ENCODE peak calls at places on chromosomes 16 and 17, in eight cellular contexts. Q is foreskin fibroblast, N is ascending aorta, I is OCI-LY7, P is fibroblast of the aortic adventitia, W is IMR-90, V is cardiac fibroblast, Y is stomach. C is an unnamed sample.

GRCh38 chr17:50056961-50057330 is 1.0 kb downstream of the ITGA3 start:
- DNase-seq in Q (peak; percentile 76), N (no peak), I (no peak), P (no peak), W (peak; percentile 64), V (peak; percentile 53), Y (peak; percentile 40), C (peak; percentile 55)

GRCh38 chr17:13562271-13562800 is 39.4 kb downstream of the HS3ST3A1 start:
- DNase-seq in Q (peak; percentile 95), N (no peak), I (no peak), P (no peak), W (peak; percentile 97), V (no peak), Y (no peak), C (peak; percentile 96)

GRCh38 chr16:53478965-53479364 is 24.0 kb downstream of the AKTIP start:
- DNase-seq in Q (no peak), N (no peak), I (no peak), P (no peak), W (no peak), V (no peak), Y (no peak), C (no peak)

GRCh38 chr16:77647726-77648125 is 74.6 kb upstream of the NUDT7 start:
- DNase-seq in Q (no peak), N (no peak), I (no peak), P (peak; percentile 43), W (no peak), V (no peak), Y (no peak), C (peak; percentile 28)

GRCh38 chr17:46796524-46796923 is 22.0 kb downstream of the WNT3 start:
- DNase-seq in Q (no peak), N (no peak), I (no peak), P (no peak), W (no peak), V (no peak), Y (no peak), C (no peak)

GRCh38 chr17:3927628-3928010 is 11.4 kb upstream of the P2RX1 start:
- DNase-seq in Q (no peak), N (no peak), I (no peak), P (no peak), W (no peak), V (no peak), Y (no peak), C (no peak)

GRCh38 chr17:6233339-6233738 is 163.2 kb downstream of the WSCD1 start:
- DNase-seq in Q (no peak), N (no peak), I (no peak), P (no peak), W (no peak), V (no peak), Y (no peak), C (no peak)

GRCh38 chr16:56311208-56312027 is 113.9 kb downstream of the AMFR start:
- DNase-seq in Q (no peak), N (no peak), I (peak; percentile 7), P (no peak), W (no peak), V (no peak), Y (no peak), C (no peak)

GRCh38 chr16:78677332-78677731 is 577.9 kb downstream of the WWOX start:
- DNase-seq in Q (no peak), N (no peak), I (no peak), P (no peak), W (no peak), V (peak; percentile 11), Y (no peak), C (no peak)

GRCh38 chr17:55814377-55814776 is 63.5 kb downstream of the PCTP start:
- DNase-seq in Q (peak; percentile 6), N (no peak), I (no peak), P (no peak), W (no peak), V (peak; percentile 2), Y (no peak), C (peak; percentile 13)

GRCh38 chr17:21680366-21680765 is 12.0 kb upstream of the KCNJ18 start:
- DNase-seq in Q (no peak), N (peak; percentile 66), I (no peak), P (no peak), W (no peak), V (no peak), Y (no peak), C (no peak)

GRCh38 chr17:55726440-55726839 is 3.8 kb upstream of the TMEM100 start:
- DNase-seq in Q (peak; percentile 100), N (peak; percentile 85), I (no peak), P (peak; percentile 100), W (peak; percentile 91), V (peak; percentile 94), Y (peak; percentile 30), C (peak; percentile 82)

GRCh38 chr16:77592021-77592420 is 130.3 kb upstream of the NUDT7 start:
- DNase-seq in Q (no peak), N (no peak), I (no peak), P (no peak), W (no peak), V (no peak), Y (no peak), C (no peak)

GRCh38 chr17:8382880-8383142 is 182 bp downstream of the RPL26 start:
- DNase-seq in Q (no peak), N (no peak), I (no peak), P (no peak), W (no peak), V (no peak), Y (no peak), C (no peak)

GRCh38 chr17:8382052-8382879 is 727 bp downstream of the RPL26 start:
- DNase-seq in Q (no peak), N (no peak), I (peak; percentile 36), P (peak; percentile 32), W (no peak), V (peak; percentile 19), Y (no peak), C (peak; percentile 25)

GRCh38 chr17:8384801-8385335 is 1.9 kb upstream of the RPL26 start:
- DNase-seq in Q (peak; percentile 86), N (no peak), I (no peak), P (peak; percentile 81), W (peak; percentile 93), V (peak; percentile 82), Y (no peak), C (peak; percentile 90)

GRCh38 chr17:8380049-8380448 is 2.9 kb downstream of the RPL26 start:
- DNase-seq in Q (no peak), N (no peak), I (no peak), P (no peak), W (no peak), V (no peak), Y (no peak), C (no peak)

GRCh38 chr17:8383143-8383974 is at the start of gene RPL26:
- DNase-seq in Q (peak; percentile 98), N (peak; percentile 99), I (peak; percentile 100), P (peak; percentile 99), W (peak; percentile 98), V (peak; percentile 99), Y (peak; percentile 96), C (peak; percentile 99)
- H3K4me3 ChIP-seq in Q (peak within 1 kb of the TSS; percentile 96), N (peak within 1 kb of the TSS; percentile 95), I (peak within 1 kb of the TSS; percentile 78), P (peak within 1 kb of the TSS; percentile 79), W (peak within 1 kb of the TSS; percentile 98), V (peak within 1 kb of the TSS; percentile 77), Y (peak within 1 kb of the TSS; percentile 85), C (peak within 1 kb of the TSS; percentile 86)

GRCh38 chr17:17041571-17042380 is 481 bp upstream of the MPRIP start:
- DNase-seq in Q (peak; percentile 99), N (peak; percentile 99), I (peak; percentile 98), P (peak; percentile 96), W (peak; percentile 95), V (peak; percentile 99), Y (peak; percentile 100), C (peak; percentile 98)
- TF ChIP-seq CTCF in Q (no peak), N (no peak), I (no peak), P (no peak), W (no peak), V (no peak), Y (no peak), C (no peak)

GRCh38 chr17:81568416-81568815 is 16.3 kb upstream of the FAAP100 start:
- DNase-seq in Q (no peak), N (no peak), I (no peak), P (no peak), W (no peak), V (no peak), Y (no peak), C (no peak)

GRCh38 chr17:81564778-81565177 is 12.6 kb upstream of the FAAP100 start:
- DNase-seq in Q (no peak), N (no peak), I (no peak), P (no peak), W (no peak), V (no peak), Y (no peak), C (no peak)

GRCh38 chr17:81566461-81567126 is 14.4 kb upstream of the FAAP100 start:
- DNase-seq in Q (peak; percentile 93), N (peak; percentile 93), I (no peak), P (peak; percentile 97), W (peak; percentile 93), V (peak; percentile 96), Y (peak; percentile 84), C (peak; percentile 97)

GRCh38 chr17:81565231-81565630 is 13.1 kb upstream of the FAAP100 start:
- DNase-seq in Q (no peak), N (no peak), I (no peak), P (no peak), W (no peak), V (no peak), Y (no peak), C (no peak)

DNA sequence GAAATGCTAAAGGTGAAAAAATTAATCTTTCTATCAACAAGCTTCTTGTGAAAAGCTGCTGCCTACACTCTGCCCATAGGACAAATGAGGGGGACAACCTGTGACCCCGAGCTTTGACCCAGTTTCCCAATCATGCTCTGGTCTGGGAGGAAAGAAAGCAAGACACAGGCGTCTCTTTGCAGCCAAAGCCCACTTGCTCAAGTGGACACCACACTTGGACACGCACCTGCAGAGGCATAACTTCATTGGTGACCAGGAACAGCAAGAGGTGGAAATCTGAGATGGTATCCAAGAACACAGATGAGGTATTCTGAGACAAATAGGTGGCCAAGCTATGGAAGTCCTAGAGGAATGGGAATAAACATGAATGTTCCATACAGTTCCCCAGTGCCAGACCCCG is 15.0 kb upstream of the FAAP100 start:
- DNase-seq in Q (no peak), N (no peak), I (no peak), P (no peak), W (no peak), V (no peak), Y (no peak), C (no peak)
- H3K4me3 ChIP-seq in Q (no peak overlapping the region), N (peak overlapping the region; percentile 39), I (no peak overlapping the region), P (peak overlapping the region; percentile 46), W (no peak overlapping the region), V (no peak overlapping the region), Y (no peak overlapping the region), C (no peak overlapping the region)

DNA sequence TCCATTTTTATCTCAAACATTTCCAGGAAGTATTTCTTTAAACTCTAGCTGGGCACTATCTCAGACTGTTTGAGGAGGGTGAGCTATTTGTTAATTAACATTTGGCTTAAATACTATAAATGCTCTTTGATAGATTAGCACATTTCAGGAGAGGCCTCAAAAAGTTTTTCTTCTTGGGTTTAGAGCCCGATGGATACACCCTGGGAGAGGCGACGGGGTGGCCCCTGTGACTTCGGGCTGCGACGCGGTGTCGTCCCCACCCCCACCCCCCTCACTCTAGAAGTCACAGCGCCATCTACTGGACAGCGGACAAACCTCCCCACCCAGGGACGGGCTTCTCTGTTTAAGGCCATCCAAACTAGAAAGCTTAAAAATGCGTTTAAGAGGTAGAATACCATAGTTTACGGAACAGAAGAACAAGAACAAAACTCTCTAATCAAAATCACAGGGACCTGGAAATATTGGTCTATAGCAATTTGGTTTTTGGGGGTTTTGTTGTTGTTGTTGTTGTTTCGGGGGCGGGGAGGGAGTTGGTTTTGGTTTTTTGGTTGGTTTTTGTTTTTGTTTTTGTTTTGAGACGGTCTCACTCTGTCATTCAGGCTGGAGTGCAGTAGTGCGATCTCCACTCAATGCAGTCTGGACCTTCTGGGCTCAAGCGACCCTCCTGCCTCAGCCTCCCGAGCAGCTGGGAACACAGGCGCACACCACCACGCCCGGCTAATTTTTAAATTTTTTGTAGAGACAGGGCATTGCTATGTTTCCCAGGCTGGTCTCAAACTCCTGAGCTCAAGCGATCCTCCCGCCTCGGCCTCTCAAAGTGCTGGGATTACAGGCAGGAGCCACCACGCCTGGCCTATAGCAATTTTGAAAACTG is 254.4 kb downstream of the C16orf95 start:
- DNase-seq in Q (peak; percentile 87), N (peak; percentile 89), I (peak; percentile 80), P (peak; percentile 78), W (peak; percentile 67), V (peak; percentile 78), Y (peak; percentile 73), C (peak; percentile 86)
- TF ChIP-seq CTCF in Q (peak; percentile 87), N (peak; percentile 88), I (peak; percentile 97), P (peak; percentile 82), W (peak; percentile 91), V (peak; percentile 85), Y (peak; percentile 78), C (peak; percentile 89)

C was measured in choroid plexus epithelial cell.